ENCODE peak calls at places on chromosomes 12 and 14, in five cellular contexts. M is GM23338, S is RWPE2, L is HCT116, O is fibroblast of lung. E is an unnamed sample.

GRCh38 chr14:74935340-74935640 is 12.2 kb upstream of the RPS6KL1 start:
- DNase-seq in O (no peak), S (no peak), M (no peak), L (no peak), E (no peak)

GRCh38 chr12:109930028-109930800 is 30.1 kb downstream of the TCHP start:
- DNase-seq in S (no peak), L (no peak), M (no peak), O (peak; percentile 34), E (no peak)

GRCh38 chr12:58425481-58426392 is 484.4 kb downstream of the ATP23 start:
- DNase-seq in L (peak; percentile 72), O (peak; percentile 95), M (peak; percentile 65), S (no peak), E (peak; percentile 3)

GRCh38 chr14:90489916-90490726 is 93.3 kb downstream of the CALM1 start:
- DNase-seq in O (no peak), L (no peak), M (no peak), S (peak; percentile 36), E (no peak)

GRCh38 chr14:50335389-50335788 is 23.3 kb downstream of the DMAC2L start:
- DNase-seq in O (peak; percentile 87), S (no peak), L (no peak), M (peak; percentile 91), E (peak; percentile 52)

GRCh38 chr12:71828813-71829212 is 10.7 kb upstream of the TBC1D15 start:
- DNase-seq in L (no peak), S (no peak), O (no peak), M (no peak), E (no peak)

GRCh38 chr14:31530136-31530535 is 31.1 kb upstream of the NUBPL start:
- DNase-seq in L (no peak), M (no peak), O (peak; percentile 9), S (no peak), E (no peak)

GRCh38 chr14:49461529-49462401 is 124.4 kb downstream of the RPS29 start:
- DNase-seq in L (peak; percentile 78), O (peak; percentile 86), M (peak; percentile 92), S (no peak), E (peak; percentile 37)

GRCh38 chr14:50619569-50620141 is 48.5 kb downstream of the SAV1 start:
- DNase-seq in M (peak; percentile 60), L (peak; percentile 32), S (no peak), O (peak; percentile 71), E (no peak)

GRCh38 chr12:56520025-56520810 is 1.4 kb upstream of the RBMS2 start:
- DNase-seq in M (peak; percentile 29), L (no peak), O (no peak), S (no peak), E (no peak)

GRCh38 chr12:41190360-41190759 is 2.2 kb downstream of the PDZRN4 start:
- DNase-seq in S (no peak), M (peak; percentile 49), O (no peak), L (no peak), E (no peak)

GRCh38 chr12:67068773-67069450 is 200.2 kb upstream of the CAND1 start:
- DNase-seq in S (no peak), O (peak; percentile 15), L (no peak), M (peak; percentile 74), E (peak; percentile 48)

GRCh38 chr12:16807731-16808130 is 201.8 kb upstream of the LMO3 start:
- DNase-seq in S (no peak), O (no peak), M (no peak), L (no peak), E (no peak)

GRCh38 chr12:12081836-12082497 is 11.2 kb downstream of the BCL2L14 start:
- DNase-seq in M (peak; percentile 67), O (peak; percentile 61), L (peak; percentile 29), S (no peak), E (no peak)

GRCh38 chr12:82663893-82664292 is 22.8 kb upstream of the TMTC2 start:
- DNase-seq in L (no peak), O (no peak), S (no peak), M (no peak), E (no peak)

GRCh38 chr12:100128509-100128908 is 14.2 kb downstream of the BLTP3B start:
- DNase-seq in S (no peak), L (no peak), O (peak; percentile 59), M (peak; percentile 82), E (no peak)
- TF ChIP-seq CTCF in S (peak; percentile 32), L (peak; percentile 49), O (peak; percentile 45), M (peak; percentile 79), E (peak; percentile 36)

GRCh38 chr14:88792572-88793258 is at the start of gene EML5:
- DNase-seq in O (peak; percentile 54), L (peak; percentile 37), S (peak; percentile 86), M (peak; percentile 86), E (peak; percentile 60)
- TF ChIP-seq CTCF in O (no peak), L (peak; percentile 29), S (peak; percentile 67), M (peak; percentile 7), E (peak; percentile 58)

DNA sequence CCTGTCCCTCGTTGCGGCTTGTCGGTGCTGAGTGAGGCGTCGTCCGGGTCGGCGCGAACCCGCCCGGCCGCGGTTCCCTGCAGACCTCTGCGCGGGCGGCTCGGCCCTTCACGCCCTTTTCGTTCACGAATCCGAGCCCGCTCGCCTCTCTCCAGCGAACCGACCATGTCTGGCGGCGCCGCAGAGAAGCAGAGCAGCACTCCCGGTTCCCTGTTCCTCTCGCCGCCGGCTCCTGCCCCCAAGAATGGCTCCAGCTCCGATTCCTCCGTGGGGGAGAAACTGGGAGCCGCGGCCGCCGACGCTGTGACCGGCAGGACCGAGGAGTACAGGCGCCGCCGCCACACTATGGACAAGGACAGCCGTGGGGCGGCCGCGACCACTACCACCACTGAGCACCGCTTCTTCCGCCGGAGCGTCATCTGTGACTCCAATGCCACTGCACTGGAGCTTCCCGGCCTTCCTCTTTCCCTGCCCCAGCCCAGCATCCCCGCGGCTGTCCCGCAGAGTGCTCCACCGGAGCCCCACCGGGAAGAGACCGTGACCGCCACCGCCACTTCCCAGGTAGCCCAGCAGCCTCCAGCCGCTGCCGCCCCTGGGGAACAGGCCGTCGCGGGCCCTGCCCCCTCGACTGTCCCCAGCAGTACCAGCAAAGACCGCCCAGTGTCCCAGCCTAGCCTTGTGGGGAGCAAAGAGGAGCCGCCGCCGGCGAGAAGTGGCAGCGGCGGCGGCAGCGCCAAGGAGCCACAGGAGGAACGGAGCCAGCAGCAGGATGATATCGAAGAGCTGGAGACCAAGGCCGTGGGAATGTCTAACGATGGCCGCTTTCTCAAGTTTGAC is 1.2 kb downstream of the WNK1 start:
- DNase-seq in S (peak; percentile 62), O (peak; percentile 16), M (peak; percentile 70), L (no peak), E (peak; percentile 33)
- TF ChIP-seq CTCF in S (no peak), O (no peak), M (no peak), L (no peak), E (peak; percentile 19)

GRCh38 chr12:111366075-111366474 is 2.8 kb downstream of the PHETA1 start:
- DNase-seq in O (no peak), S (no peak), M (no peak), L (no peak), E (no peak)
- TF ChIP-seq CTCF in O (no peak), S (no peak), M (no peak), L (no peak), E (no peak)